ENCODE peak calls at places on chromosome 13, in nine cellular contexts. Y is kidney tubule cell; O is naive B cell; A is OCI-M1; Q is T-helper 17 cell; J is NCI-H460; B is stimulated activated CD4-positive, alpha-beta T cell treated with anti-CD3 and anti-CD28 coated beads, Interleukin-4, amount 100 ng/mL, for 1 hour; W is thoracic aorta; E is islet precursor cell. M is an unnamed sample.

GRCh38 chr13:103324641-103325040 is 258.4 kb upstream of the SLC10A2 start:
- DNase-seq in O (no peak), A (no peak), B (no peak), J (no peak), W (no peak), E (no peak), Y (no peak), Q (no peak), M (no peak)

GRCh38 chr13:62512194-62513141 is 1096.8 kb upstream of the PCDH20 start:
- DNase-seq in Y (peak), Q (no peak), O (peak), J (peak), W (no peak), B (no peak), A (peak), E (peak), M (no peak)

GRCh38 chr13:111511805-111512504 is 191.5 kb downstream of the TEX29 start:
- DNase-seq in B (no peak), O (no peak), A (no peak), W (no peak), Y (no peak), Q (no peak), J (no peak), E (no peak), M (no peak)

GRCh38 chr13:110278859-110279258 is 28.1 kb downstream of the COL4A1 start:
- DNase-seq in B (no peak), A (no peak), O (no peak), E (peak), Y (no peak), J (no peak), Q (no peak), W (no peak), M (no peak)

GRCh38 chr13:113915012-113915763 is 51.3 kb upstream of the GAS6 start:
- DNase-seq in A (no peak), B (no peak), E (peak), J (no peak), Q (no peak), Y (no peak), W (no peak), O (no peak), M (no peak)

GRCh38 chr13:79365981-79366380 is 40.1 kb downstream of the RBM26 start:
- DNase-seq in E (no peak), A (no peak), O (no peak), Y (no peak), W (no peak), B (no peak), Q (no peak), J (no peak), M (no peak)

GRCh38 chr13:35892837-35893814 is 238.1 kb downstream of the DCLK1 start:
- DNase-seq in Q (no peak), B (no peak), W (no peak), Y (peak), E (no peak), A (no peak), J (no peak), O (no peak), M (no peak)

GRCh38 chr13:39597828-39598227 is 5.2 kb downstream of the LHFPL6 start:
- DNase-seq in W (no peak), E (no peak), Y (no peak), O (no peak), B (no peak), A (no peak), J (no peak), Q (no peak), M (no peak)

GRCh38 chr13:72458701-72459100 is 268.7 kb downstream of the MZT1 start:
- DNase-seq in B (no peak), Q (no peak), W (no peak), J (no peak), Y (peak), A (peak), E (no peak), O (no peak), M (no peak)

GRCh38 chr13:110936519-110936918 is 21.6 kb upstream of the ANKRD10 start:
- DNase-seq in E (peak), W (no peak), Q (no peak), Y (no peak), O (no peak), J (no peak), B (no peak), A (no peak), M (no peak)

GRCh38 chr13:30601836-30602235 is 15.9 kb upstream of the USPL1 start:
- DNase-seq in O (peak), B (no peak), J (no peak), Y (no peak), Q (no peak), W (no peak), E (no peak), A (no peak), M (no peak)

GRCh38 chr13:21354721-21355120 is 104.4 kb downstream of the ZDHHC20 start:
- DNase-seq in W (no peak), B (no peak), O (no peak), Y (no peak), A (no peak), E (no peak), J (no peak), Q (no peak), M (no peak)

GRCh38 chr13:109213714-109214113 is 572.7 kb downstream of the IRS2 start:
- DNase-seq in J (no peak), B (no peak), A (no peak), E (peak), W (no peak), O (no peak), Q (no peak), Y (peak), M (no peak)

GRCh38 chr13:65940720-65941119 is 1289.4 kb downstream of the PCDH9 start:
- DNase-seq in A (no peak), J (no peak), O (no peak), E (no peak), Y (no peak), W (no peak), B (no peak), Q (no peak), M (no peak)

GRCh38 chr13:99382428-99383133 is 75.4 kb upstream of the GPR183 start:
- DNase-seq in B (no peak), E (peak), Y (no peak), A (no peak), J (no peak), W (no peak), Q (no peak), O (peak), M (no peak)

GRCh38 chr13:36512771-36513170 is 80.5 kb downstream of the CCNA1 start:
- DNase-seq in O (no peak), A (no peak), J (no peak), W (no peak), B (no peak), Y (no peak), E (no peak), Q (no peak), M (no peak)

GRCh38 chr13:27524981-27525975 is 74.9 kb upstream of the MTIF3 start:
- DNase-seq in J (no peak), Y (no peak), B (no peak), W (no peak), O (no peak), A (no peak), Q (no peak), E (peak), M (no peak)

M was measured in effector CD4-positive, alpha-beta T cell.